ENCODE peak calls at places on chromosomes 16 and 17, in four cellular contexts. O is psoas muscle; D is stimulated activated naive CD8-positive, alpha-beta T cell treated with anti-CD3 and anti-CD28 coated beads, Interleukin-15, Interleukin-2, amounts not matched to agents 100 U/mL and 50 U/mL, for 24 hours; I is NCI-H345. Z is an unnamed sample.

GRCh38 chr16:50550035-50550434 is 1.8 kb downstream of the NKD1 start:
- DNase-seq in I (no peak), O (no peak), D (no peak), Z (no peak)

GRCh38 chr16:86092586-86093480 is 193.9 kb downstream of the IRF8 start:
- DNase-seq in O (no peak), I (no peak), D (no peak), Z (no peak)

GRCh38 chr16:54742436-54742835 is 188.2 kb upstream of the IRX5 start:
- DNase-seq in O (no peak), I (no peak), D (no peak), Z (no peak)

GRCh38 chr16:10600792-10601443 is 20.5 kb upstream of the EMP2 start:
- DNase-seq in D (no peak), I (no peak), O (no peak), Z (no peak)

GRCh38 chr16:57632568-57632967 is 4.1 kb downstream of the ADGRG1 start:
- DNase-seq in D (no peak), I (no peak), O (no peak), Z (no peak)

GRCh38 chr16:52630711-52631110 is 83.8 kb upstream of the TOX3 start:
- DNase-seq in I (no peak), O (no peak), D (no peak), Z (no peak)

GRCh38 chr16:87963400-87963799 is 12.2 kb downstream of the BANP start:
- DNase-seq in D (peak; percentile 73), I (no peak), O (no peak), Z (no peak)

GRCh38 chr17:80942360-80943345 is 49.0 kb upstream of the CHMP6 start:
- DNase-seq in O (peak; percentile 94), I (no peak), D (no peak), Z (no peak)

GRCh38 chr17:72249441-72249840 is 128.6 kb downstream of the SOX9 start:
- DNase-seq in O (no peak), D (no peak), I (no peak), Z (no peak)

GRCh38 chr17:70318061-70318460 is 148.7 kb downstream of the KCNJ2 start:
- DNase-seq in D (no peak), O (no peak), I (no peak), Z (no peak)

GRCh38 chr17:1713878-1714487 is 3.8 kb upstream of the TLCD2 start:
- DNase-seq in O (no peak), I (no peak), D (no peak), Z (peak; percentile 85)

GRCh38 chr17:21199311-21199710 is 14.7 kb downstream of the TMEM11 start:
- DNase-seq in O (no peak), I (no peak), D (no peak), Z (no peak)

GRCh38 chr17:19748807-19749193 is 702 bp upstream of the ALDH3A1 start:
- DNase-seq in O (no peak), I (no peak), D (no peak), Z (no peak)

GRCh38 chr17:17351356-17351891 is 48.3 kb downstream of the NT5M start:
- DNase-seq in I (no peak), D (no peak), O (peak; percentile 29), Z (no peak)

GRCh38 chr16:29899516-29900101 is at the start of gene SEZ6L2:
- DNase-seq in I (peak; percentile 99), D (peak; percentile 88), O (peak; percentile 30), Z (peak; percentile 95)

GRCh38 chr17:64007838-64008282 is 9.7 kb downstream of the PRR29 start:
- DNase-seq in I (no peak), O (no peak), D (no peak), Z (no peak)

GRCh38 chr17:5705081-5705875 is 121.0 kb upstream of the NLRP1 start:
- DNase-seq in O (no peak), D (peak; percentile 24), I (no peak), Z (no peak)

GRCh38 chr17:6243186-6243585 is 173.0 kb downstream of the WSCD1 start:
- DNase-seq in D (no peak), O (no peak), I (no peak), Z (no peak)

GRCh38 chr17:50205111-50205821 is 3.8 kb upstream of the COL1A1 start:
- DNase-seq in I (no peak), D (no peak), O (no peak), Z (no peak)

GRCh38 chr16:75227361-75228142 is 8.8 kb downstream of the CTRB1 start:
- DNase-seq in D (no peak), I (no peak), O (no peak), Z (no peak)

GRCh38 chr16:53999841-54000240 is 286.7 kb downstream of the IRX3 start:
- DNase-seq in D (no peak), I (no peak), O (no peak), Z (no peak)

GRCh38 chr17:55233840-55234239 is 30.9 kb upstream of the HLF start:
- DNase-seq in D (no peak), O (no peak), I (no peak), Z (no peak)

GRCh38 chr17:10243905-10244844 is 45.8 kb upstream of the GAS7 start:
- DNase-seq in O (no peak), I (no peak), D (no peak), Z (no peak)

GRCh38 chr16:78092755-78093154 is 6.7 kb upstream of the WWOX start:
- DNase-seq in I (no peak), D (no peak), O (no peak), Z (no peak)

GRCh38 chr16:25838724-25839186 is 147.0 kb downstream of the HS3ST4 start:
- DNase-seq in I (peak; percentile 40), D (peak; percentile 6), O (no peak), Z (peak; percentile 76)

GRCh38 chr16:8807189-8807588 is 9.6 kb downstream of the PMM2 start:
- DNase-seq in O (no peak), D (no peak), I (no peak), Z (no peak)

GRCh38 chr17:56034120-56034757 is 119.0 kb upstream of the ANKFN1 start:
- DNase-seq in D (no peak), I (no peak), O (no peak), Z (no peak)

GRCh38 chr16:85718682-85719081 is 29.9 kb upstream of the GINS2 start:
- DNase-seq in O (no peak), D (peak; percentile 36), I (peak; percentile 77), Z (peak; percentile 48)

GRCh38 chr16:6644916-6645315 is 687.7 kb upstream of the RBFOX1 start:
- DNase-seq in D (no peak), O (no peak), I (no peak), Z (no peak)

GRCh38 chr16:86740298-86740697 is 161.9 kb downstream of the FOXL1 start:
- DNase-seq in I (no peak), O (no peak), D (no peak), Z (no peak)

GRCh38 chr17:75011788-75012319 is 616 bp upstream of the MRPL58 start:
- DNase-seq in O (peak; percentile 70), D (no peak), I (no peak), Z (peak; percentile 62)

GRCh38 chr16:49939495-49939894 is 83.6 kb upstream of the ZNF423 start:
- DNase-seq in O (no peak), I (no peak), D (no peak), Z (no peak)

GRCh38 chr17:63611354-63611753 is 10.7 kb downstream of the TACO1 start:
- DNase-seq in O (no peak), I (no peak), D (no peak), Z (no peak)

Z was measured in SK-N-DZ.